ENCODE peak calls at places on chromosomes 13 and 19, in five cellular contexts. B is HepG2, G is H1, I is K562, V is GM12878. R is an unnamed sample.

GRCh38 chr19:47231215-47232054 is 436 bp upstream of the BBC3 start:
- DNase-seq in B (peak; percentile 88), G (peak; percentile 86), I (peak; percentile 85), V (peak; percentile 54), R (peak; percentile 85)

GRCh38 chr13:42996584-42996983 is 4.5 kb upstream of the EPSTI1 start:
- DNase-seq in B (peak; percentile 9), G (no peak), I (no peak), V (no peak), R (no peak)

GRCh38 chr13:32804673-32805260 is 211.5 kb upstream of the KL start:
- DNase-seq in B (no peak), G (no peak), I (no peak), V (no peak), R (no peak)

GRCh38 chr13:40597735-40598365 is 68.6 kb downstream of the FOXO1 start:
- DNase-seq in B (no peak), G (no peak), I (no peak), V (no peak), R (peak; percentile 43)

GRCh38 chr13:51625555-51626345 is 41.5 kb downstream of the WDFY2 start:
- DNase-seq in B (no peak), G (no peak), I (no peak), V (no peak), R (no peak)

GRCh38 chr19:29376855-29377354 is 148.9 kb upstream of the VSTM2B start:
- DNase-seq in B (no peak), G (peak; percentile 22), I (no peak), V (no peak), R (no peak)

GRCh38 chr13:43159007-43159406 is 135.6 kb downstream of the DNAJC15 start:
- DNase-seq in B (no peak), G (no peak), I (no peak), V (no peak), R (peak; percentile 54)

GRCh38 chr13:25415196-25415595 is 43.4 kb downstream of the ATP8A2 start:
- DNase-seq in B (no peak), G (no peak), I (no peak), V (no peak), R (no peak)

GRCh38 chr13:19772306-19772705 is 10.4 kb downstream of the PSPC1 start:
- DNase-seq in B (no peak), G (no peak), I (no peak), V (no peak), R (no peak)

GRCh38 chr13:50589139-50589538 is 254.4 kb downstream of the DLEU7 start:
- DNase-seq in B (no peak), G (no peak), I (no peak), V (no peak), R (no peak)

GRCh38 chr19:3397266-3398022 is 31.1 kb downstream of the NFIC start:
- DNase-seq in B (peak; percentile 90), G (peak; percentile 56), I (peak; percentile 23), V (no peak), R (peak; percentile 60)

GRCh38 chr19:11737964-11738745 is 591 bp downstream of the ZNF823 start:
- DNase-seq in B (peak; percentile 67), G (peak; percentile 62), I (peak; percentile 77), V (no peak), R (peak; percentile 56)

GRCh38 chr13:43388282-43389034 is 365.1 kb downstream of the DNAJC15 start:
- DNase-seq in B (no peak), G (no peak), I (no peak), V (no peak), R (no peak)

GRCh38 chr13:90732049-90732448 is 615.4 kb upstream of the MIR17HG start:
- DNase-seq in B (peak; percentile 3), G (peak; percentile 58), I (no peak), V (no peak), R (peak; percentile 57)

GRCh38 chr19:44887648-44888047 is 3.4 kb upstream of the TOMM40 start:
- DNase-seq in B (no peak), G (no peak), I (no peak), V (no peak), R (no peak)

GRCh38 chr19:15498910-15499309 is 9.4 kb upstream of the CYP4F22 start:
- DNase-seq in B (no peak), G (no peak), I (no peak), V (no peak), R (peak; percentile 44)

GRCh38 chr19:48363810-48364563 is at the start of the genes SYNGR4 and TMEM143:
- DNase-seq in B (peak; percentile 99), G (peak; percentile 96), I (peak; percentile 100), V (peak; percentile 99), R (peak; percentile 100)

GRCh38 chr13:93690139-93690538 is 463.5 kb downstream of the GPC6 start:
- DNase-seq in B (peak; percentile 10), G (no peak), I (peak; percentile 0), V (no peak), R (peak; percentile 80)
- TF ChIP-seq CREB1 in B (no peak), G (no peak), I (no peak), V (no peak), R (no peak)

GRCh38 chr13:26541678-26542553 is 15.6 kb upstream of the WASF3 start:
- DNase-seq in B (no peak), G (no peak), I (no peak), V (no peak), R (peak; percentile 17)
- H3K27me3 ChIP-seq in B (no peaks in the 10 kb centered on the region), G (no peaks in the 10 kb centered on the region), I (peaks cover 6% of the 10 kb centered on the region), V (no peaks in the 10 kb centered on the region), R (no peaks in the 10 kb centered on the region)

GRCh38 chr19:6015841-6016545 is 38.1 kb upstream of the RANBP3 start:
- DNase-seq in B (no peak), G (no peak), I (no peak), V (no peak), R (no peak)
- TF ChIP-seq CREB1 in B (no peak), G (no peak), I (no peak), V (no peak), R (no peak)

GRCh38 chr13:111123649-111124048 is 8.5 kb downstream of the ARHGEF7 start:
- DNase-seq in B (no peak), G (no peak), I (no peak), V (no peak), R (no peak)
- H3K27me3 ChIP-seq in B (peaks cover 41% of the 10 kb centered on the region), G (no peaks in the 10 kb centered on the region), I (peaks cover 50% of the 10 kb centered on the region), V (no peaks in the 10 kb centered on the region), R (no peaks in the 10 kb centered on the region)

GRCh38 chr13:37414667-37415066 is 183.9 kb downstream of the POSTN start:
- DNase-seq in B (no peak), G (no peak), I (no peak), V (no peak), R (peak; percentile 45)

GRCh38 chr13:37417042-37417441 is 181.5 kb downstream of the POSTN start:
- DNase-seq in B (no peak), G (no peak), I (no peak), V (no peak), R (no peak)

GRCh38 chr13:37413161-37413560 is 185.4 kb downstream of the POSTN start:
- DNase-seq in B (no peak), G (no peak), I (no peak), V (no peak), R (no peak)

GRCh38 chr13:37418490-37418889 is 180.1 kb downstream of the POSTN start:
- DNase-seq in B (no peak), G (no peak), I (no peak), V (no peak), R (no peak)
- TF ChIP-seq CREB1 in B (no peak), G (no peak), I (no peak), V (no peak), R (no peak)

GRCh38 chr19:38204728-38205127 is 19.3 kb downstream of the DPF1 start:
- DNase-seq in B (no peak), G (no peak), I (no peak), V (no peak), R (no peak)

GRCh38 chr19:38201731-38202130 is 22.3 kb downstream of the DPF1 start:
- DNase-seq in B (no peak), G (no peak), I (no peak), V (no peak), R (no peak)

GRCh38 chr19:38202504-38202903 is 21.5 kb downstream of the DPF1 start:
- DNase-seq in B (no peak), G (no peak), I (no peak), V (no peak), R (no peak)

GRCh38 chr19:38204096-38204495 is 19.9 kb downstream of the DPF1 start:
- DNase-seq in B (no peak), G (no peak), I (peak; percentile 51), V (no peak), R (no peak)

GRCh38 chr19:38203197-38203596 is 20.8 kb downstream of the DPF1 start:
- DNase-seq in B (no peak), G (no peak), I (no peak), V (no peak), R (no peak)
- H3K27me3 ChIP-seq in B (no peaks in the 10 kb centered on the region), G (no peaks in the 10 kb centered on the region), I (peaks cover 5% of the 10 kb centered on the region), V (no peaks in the 10 kb centered on the region), R (no peaks in the 10 kb centered on the region)